ENCODE peak calls at places on chromosome 1, in six cellular contexts. W is cardiac muscle cell; U is CD8-positive, alpha-beta T cell; N is endothelial cell of umbilical vein; R is K562; S is PC-9. I is an unnamed sample.

GRCh38 chr1:173440430-173440829 is 36.7 kb upstream of the PRDX6 start:
- DNase-seq in W (no peak), U (no peak), N (no peak), R (no peak), S (no peak), I (no peak)

GRCh38 chr1:47471163-47471562 is 33.3 kb downstream of the FOXD2 start:
- DNase-seq in W (no peak), U (no peak), N (no peak), R (no peak), S (no peak), I (no peak)

GRCh38 chr1:213568929-213569815 is 418.6 kb upstream of the PROX1 start:
- DNase-seq in W (no peak), U (no peak), N (no peak), R (no peak), S (no peak), I (no peak)

GRCh38 chr1:111911036-111911435 is 78.4 kb downstream of the KCND3 start:
- DNase-seq in W (no peak), U (no peak), N (no peak), R (no peak), S (no peak), I (peak; percentile 16)

GRCh38 chr1:76317299-76317913 is 242.9 kb downstream of the ST6GALNAC3 start:
- DNase-seq in W (no peak), U (no peak), N (no peak), R (no peak), S (no peak), I (no peak)

GRCh38 chr1:176575991-176576390 is 113.0 kb downstream of the PAPPA2 start:
- DNase-seq in W (no peak), U (no peak), N (no peak), R (no peak), S (no peak), I (no peak)

GRCh38 chr1:10755977-10756521 is 40.4 kb downstream of the CASZ1 start:
- DNase-seq in W (no peak), U (peak; percentile 47), N (peak; percentile 11), R (peak; percentile 34), S (peak; percentile 50), I (peak; percentile 64)

GRCh38 chr1:212040629-212041028 is 5.1 kb downstream of the DTL start:
- DNase-seq in W (no peak), U (no peak), N (peak; percentile 31), R (no peak), S (no peak), I (no peak)

GRCh38 chr1:150753416-150753815 is 12.2 kb downstream of the CTSS start:
- DNase-seq in W (no peak), U (no peak), N (no peak), R (no peak), S (no peak), I (no peak)
- H3K4me3 ChIP-seq in W (no peak overlapping the region), U (no peak overlapping the region), N (no peak overlapping the region), R (no peak overlapping the region), S (no peak overlapping the region), I (no peak overlapping the region)

GRCh38 chr1:223727541-223727940 is 15.2 kb downstream of the CAPN2 start:
- DNase-seq in W (no peak), U (no peak), N (no peak), R (no peak), S (no peak), I (no peak)

GRCh38 chr1:223731076-223731770 is 18.9 kb downstream of the CAPN2 start:
- DNase-seq in W (peak; percentile 60), U (no peak), N (peak; percentile 81), R (no peak), S (no peak), I (no peak)

GRCh38 chr1:223732993-223733798 is 20.9 kb downstream of the CAPN2 start:
- DNase-seq in W (no peak), U (no peak), N (peak; percentile 64), R (no peak), S (no peak), I (no peak)

GRCh38 chr1:223729906-223730305 is 17.6 kb downstream of the CAPN2 start:
- DNase-seq in W (no peak), U (no peak), N (no peak), R (no peak), S (no peak), I (no peak)

GRCh38 chr1:223730471-223730870 is 18.1 kb downstream of the CAPN2 start:
- DNase-seq in W (no peak), U (no peak), N (no peak), R (no peak), S (no peak), I (no peak)
- H3K4me1 ChIP-seq in W (peaks cover 6% of the 10 kb centered on the region), U (peaks cover 21% of the 10 kb centered on the region), N (peaks cover 65% of the 10 kb centered on the region), R (peaks cover 18% of the 10 kb centered on the region), S (peaks cover 41% of the 10 kb centered on the region), I (peaks cover 17% of the 10 kb centered on the region)

DNA sequence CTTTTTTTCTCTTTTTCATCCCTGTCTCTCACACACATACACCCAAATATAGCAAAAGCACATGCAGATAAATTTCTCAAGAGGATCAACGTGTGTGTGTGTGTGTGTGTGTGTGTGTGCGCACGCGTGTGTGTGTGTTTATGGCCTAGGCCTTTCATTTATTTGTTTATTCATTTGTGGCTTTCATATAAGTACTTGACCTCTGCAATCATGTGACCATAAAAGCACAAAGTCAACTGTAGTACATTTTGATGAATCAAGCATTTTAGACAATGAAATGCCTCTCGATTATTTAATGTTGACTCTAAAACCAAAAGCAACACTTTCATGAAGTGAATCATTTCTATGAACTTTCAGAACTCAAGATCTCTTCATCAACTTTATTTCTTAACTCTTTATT is 194.1 kb upstream of the ADGRL2 start:
- DNase-seq in W (no peak), U (no peak), N (no peak), R (no peak), S (no peak), I (no peak)
- H3K27me3 ChIP-seq in W (peaks cover 6% of the 10 kb centered on the region), U (no peaks in the 10 kb centered on the region), N (no peaks in the 10 kb centered on the region), R (no peaks in the 10 kb centered on the region), S (no peaks in the 10 kb centered on the region), I (no peaks in the 10 kb centered on the region)

GRCh38 chr1:169794530-169795416 is at the start of gene METTL18:
- DNase-seq in W (peak; percentile 92), U (peak; percentile 87), N (peak; percentile 97), R (peak; percentile 98), S (peak; percentile 90), I (peak; percentile 93)

GRCh38 chr1:169797281-169797680 is 2.6 kb upstream of the METTL18 start:
- DNase-seq in W (no peak), U (no peak), N (no peak), R (no peak), S (no peak), I (no peak)

GRCh38 chr1:169796411-169796810 is 1.7 kb upstream of the METTL18 start:
- DNase-seq in W (no peak), U (no peak), N (no peak), R (no peak), S (no peak), I (no peak)

GRCh38 chr1:169795687-169796086 is 980 bp upstream of the METTL18 start:
- DNase-seq in W (no peak), U (no peak), N (peak; percentile 34), R (peak; percentile 46), S (no peak), I (peak; percentile 3)

GRCh38 chr1:169793730-169794129 is 977 bp downstream of the METTL18 start:
- DNase-seq in W (no peak), U (no peak), N (no peak), R (no peak), S (no peak), I (no peak)
- H3K4me3 ChIP-seq in W (peak overlapping the region; percentile 62), U (peak overlapping the region; percentile 77), N (peak overlapping the region; percentile 29), R (peak overlapping the region; percentile 65), S (peak overlapping the region; percentile 85), I (peak overlapping the region; percentile 82)

DNA sequence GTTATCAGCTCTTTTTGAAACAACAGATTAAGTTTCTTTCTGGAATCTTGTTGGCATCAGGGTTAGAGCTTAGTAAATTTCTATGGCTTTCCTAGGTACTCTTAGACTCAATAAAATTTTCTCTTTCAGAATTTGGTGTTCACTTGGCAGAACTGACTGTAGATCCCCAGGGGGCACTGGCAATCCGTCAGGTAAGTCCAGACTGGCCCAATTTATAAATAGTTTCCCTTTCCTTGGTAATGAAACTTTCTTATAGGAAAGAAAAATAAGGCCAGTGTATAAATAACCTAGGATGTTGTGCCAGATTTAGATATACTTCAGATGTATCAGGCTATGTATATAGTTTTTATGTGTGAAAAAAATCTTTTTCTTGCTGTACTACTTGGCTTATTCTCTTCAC is 18.2 kb downstream of the IPO9 start:
- DNase-seq in W (no peak), U (no peak), N (no peak), R (no peak), S (no peak), I (no peak)
- H3K4me1 ChIP-seq in W (no peaks in the 10 kb centered on the region), U (no peaks in the 10 kb centered on the region), N (peaks cover 45% of the 10 kb centered on the region), R (no peaks in the 10 kb centered on the region), S (peaks cover 40% of the 10 kb centered on the region), I (peaks cover 6% of the 10 kb centered on the region)

DNA sequence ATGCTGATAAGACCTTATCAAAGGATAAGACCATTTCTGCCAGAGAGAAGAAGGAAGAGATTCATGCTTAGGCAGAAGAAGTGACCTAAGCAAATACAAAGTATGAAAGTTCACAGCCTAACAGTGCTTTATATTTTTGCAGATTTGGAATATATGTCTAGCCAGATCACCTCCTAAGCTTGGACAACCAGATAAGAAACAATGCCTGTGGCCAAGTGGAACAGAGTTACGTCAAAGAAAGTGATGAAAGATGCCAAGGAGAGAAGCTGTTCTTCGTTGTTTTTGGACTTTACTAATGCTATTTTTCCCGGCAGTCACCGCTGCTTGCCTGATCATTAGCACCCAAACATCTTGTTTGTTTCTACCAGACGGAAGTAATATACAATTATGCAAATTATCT is 489.1 kb upstream of the C1orf87 start:
- DNase-seq in W (no peak), U (no peak), N (no peak), R (no peak), S (no peak), I (no peak)
- H3K27me3 ChIP-seq in W (no peaks in the 10 kb centered on the region), U (no peaks in the 10 kb centered on the region), N (no peaks in the 10 kb centered on the region), R (no peaks in the 10 kb centered on the region), S (no peaks in the 10 kb centered on the region), I (peaks cover under 1% of the 10 kb centered on the region)

GRCh38 chr1:145979746-145980435 is 15.4 kb downstream of the POLR3GL start:
- DNase-seq in W (no peak), U (no peak), N (peak; percentile 80), R (no peak), S (no peak), I (no peak)
- H3K4me3 ChIP-seq in W (no peak overlapping the region), U (peak overlapping the region; percentile 17), N (no peak overlapping the region), R (no peak overlapping the region), S (no peak overlapping the region), I (no peak overlapping the region)

GRCh38 chr1:1890506-1891348 is at the start of gene GNB1:
- DNase-seq in W (peak; percentile 93), U (peak; percentile 88), N (peak; percentile 86), R (peak; percentile 97), S (peak; percentile 89), I (peak; percentile 76)
- H3K4me1 ChIP-seq in W (peaks cover 28% of the 10 kb centered on the region), U (peaks cover 72% of the 10 kb centered on the region), N (peaks cover 22% of the 10 kb centered on the region), R (peaks cover 63% of the 10 kb centered on the region), S (peaks cover 35% of the 10 kb centered on the region), I (peaks cover 19% of the 10 kb centered on the region)

DNA sequence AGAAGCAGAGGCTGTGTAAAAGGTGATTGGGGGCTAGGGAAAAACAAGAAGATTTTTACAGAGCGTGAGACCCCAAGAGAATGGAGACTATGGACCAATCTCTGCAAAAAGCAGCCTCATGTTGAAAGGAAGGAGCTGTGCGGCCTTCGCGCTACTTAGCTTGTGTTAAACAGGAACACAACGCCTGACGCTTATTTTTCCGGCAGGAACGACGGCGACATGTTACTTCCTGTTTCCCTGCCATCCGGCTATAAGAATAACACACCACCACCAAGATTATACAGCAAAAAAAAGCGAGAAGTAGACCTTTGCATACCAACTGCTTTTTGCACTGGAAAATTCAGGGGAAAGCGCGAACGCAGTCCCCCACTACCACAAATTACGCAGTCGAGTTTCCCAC is 272.7 kb downstream of the FAM72C start:
- DNase-seq in W (no peak), U (no peak), N (no peak), R (no peak), S (no peak), I (no peak)
- H3K27me3 ChIP-seq in W (peaks cover 51% of the 10 kb centered on the region), U (no peaks in the 10 kb centered on the region), N (peaks cover 11% of the 10 kb centered on the region), R (no peaks in the 10 kb centered on the region), S (no peaks in the 10 kb centered on the region), I (no peaks in the 10 kb centered on the region)

I was measured in HAP-1.